ENCODE peak calls at places on chromosomes 4 and X, in four cellular contexts. One of them, this sample, is unnamed.
A peak's percentile ranks its signal among the peaks of the same experiment; 100 is the strongest.

GRCh38 chrX:45186643-45187026 is 14.0 kb downstream of the DIPK2B start:
- DNase-seq in choroid plexus epithelial cell: no peak
- DNase-seq in keratinocyte: no peak
- DNase-seq in WERI-Rb-1: no peak
- DNase-seq in this sample: no peak

GRCh38 chrX:53440101-53440500 is 5.9 kb upstream of the HSD17B10 start:
- DNase-seq in choroid plexus epithelial cell: no peak
- DNase-seq in WERI-Rb-1: no peak
- DNase-seq in keratinocyte: no peak
- DNase-seq in this sample: no peak

GRCh38 chrX:19046343-19047215 is 62.7 kb upstream of the PHKA2 start:
- DNase-seq in choroid plexus epithelial cell: peak; percentile 52
- DNase-seq in keratinocyte: no peak
- DNase-seq in WERI-Rb-1: no peak
- DNase-seq in this sample: no peak

GRCh38 chrX:136999021-136999420 is 34.8 kb downstream of the GPR101 start:
- DNase-seq in WERI-Rb-1: no peak
- DNase-seq in keratinocyte: no peak
- DNase-seq in choroid plexus epithelial cell: no peak
- DNase-seq in this sample: no peak

GRCh38 chr4:184669251-184669650 is 19.7 kb downstream of the PRIMPOL start:
- DNase-seq in WERI-Rb-1: no peak
- DNase-seq in keratinocyte: no peak
- DNase-seq in choroid plexus epithelial cell: no peak
- DNase-seq in this sample: no peak

GRCh38 chrX:23802431-23802830 is 19.5 kb downstream of the SAT1 start:
- DNase-seq in keratinocyte: no peak
- DNase-seq in choroid plexus epithelial cell: no peak
- DNase-seq in WERI-Rb-1: no peak
- DNase-seq in this sample: no peak

GRCh38 chr4:111323496-111323895 is 700.6 kb upstream of the PITX2 start:
- DNase-seq in keratinocyte: no peak
- DNase-seq in choroid plexus epithelial cell: peak; percentile 67
- DNase-seq in WERI-Rb-1: no peak
- DNase-seq in this sample: no peak

GRCh38 chr4:86500527-86500926 is 93.6 kb upstream of the PTPN13 start:
- DNase-seq in WERI-Rb-1: no peak
- DNase-seq in choroid plexus epithelial cell: no peak
- DNase-seq in keratinocyte: no peak
- DNase-seq in this sample: no peak

GRCh38 chr4:165634766-165635165 is 238.3 kb upstream of the TLL1 start:
- DNase-seq in keratinocyte: no peak
- DNase-seq in WERI-Rb-1: no peak
- DNase-seq in choroid plexus epithelial cell: no peak
- DNase-seq in this sample: no peak

DNA sequence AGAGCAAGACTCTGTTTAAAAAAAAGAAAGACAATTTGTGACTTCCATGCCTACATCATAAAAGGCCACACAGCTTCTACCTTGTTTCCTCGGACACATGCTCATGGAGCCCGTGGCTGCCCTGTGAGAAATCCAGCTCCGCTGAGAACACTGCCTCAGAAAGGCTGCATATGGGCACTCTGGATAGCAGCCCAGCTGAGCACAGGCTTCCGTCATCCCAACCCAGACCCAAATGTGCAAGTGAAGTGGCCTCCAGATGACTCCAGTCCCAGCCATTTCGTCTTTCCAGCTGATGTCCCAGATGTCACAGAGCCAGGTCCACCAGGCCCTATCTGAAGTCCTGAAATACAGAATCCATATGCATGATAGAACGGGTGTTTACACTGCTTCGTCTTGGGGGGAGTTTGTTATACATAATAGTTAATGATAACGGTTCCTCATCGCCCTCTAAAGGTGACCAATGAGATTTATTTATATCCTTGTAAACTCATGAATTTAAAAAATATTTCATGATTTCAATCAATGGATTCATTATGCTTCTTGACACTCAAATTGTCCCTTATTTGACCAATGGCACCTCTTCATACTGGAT is 72.7 kb upstream of the TRIM2 start:
- DNase-seq in WERI-Rb-1: no peak
- DNase-seq in choroid plexus epithelial cell: peak; percentile 23
- DNase-seq in keratinocyte: no peak
- DNase-seq in this sample: no peak
- TF ChIP-seq CTCF in WERI-Rb-1: peak; percentile 11
- TF ChIP-seq CTCF in choroid plexus epithelial cell: no peak
- TF ChIP-seq CTCF in keratinocyte: no peak
- TF ChIP-seq CTCF in this sample: no peak

DNA sequence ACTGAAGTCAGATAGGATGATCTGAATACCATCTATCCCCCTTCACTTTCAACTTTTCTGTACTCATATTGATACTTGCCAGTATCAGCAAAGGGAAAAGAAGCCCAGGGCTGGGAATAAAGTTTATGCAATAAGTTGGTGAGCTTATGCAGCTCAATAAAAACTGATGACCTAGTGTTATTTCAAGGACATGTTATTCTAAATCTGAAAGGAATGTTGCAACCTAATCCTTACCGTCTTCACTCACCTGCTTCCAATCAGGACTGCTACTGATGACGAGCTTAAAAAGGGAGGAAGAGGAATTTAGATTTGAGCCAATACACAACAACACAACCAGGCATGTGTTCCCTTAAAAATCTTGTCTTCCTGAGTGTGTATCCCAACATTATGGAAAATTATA is 419.9 kb downstream of the SPRY1 start:
- DNase-seq in WERI-Rb-1: no peak
- DNase-seq in keratinocyte: no peak
- DNase-seq in choroid plexus epithelial cell: no peak
- DNase-seq in this sample: no peak
- TF ChIP-seq CTCF in WERI-Rb-1: no peak
- TF ChIP-seq CTCF in keratinocyte: no peak
- TF ChIP-seq CTCF in choroid plexus epithelial cell: no peak
- TF ChIP-seq CTCF in this sample: no peak

DNA sequence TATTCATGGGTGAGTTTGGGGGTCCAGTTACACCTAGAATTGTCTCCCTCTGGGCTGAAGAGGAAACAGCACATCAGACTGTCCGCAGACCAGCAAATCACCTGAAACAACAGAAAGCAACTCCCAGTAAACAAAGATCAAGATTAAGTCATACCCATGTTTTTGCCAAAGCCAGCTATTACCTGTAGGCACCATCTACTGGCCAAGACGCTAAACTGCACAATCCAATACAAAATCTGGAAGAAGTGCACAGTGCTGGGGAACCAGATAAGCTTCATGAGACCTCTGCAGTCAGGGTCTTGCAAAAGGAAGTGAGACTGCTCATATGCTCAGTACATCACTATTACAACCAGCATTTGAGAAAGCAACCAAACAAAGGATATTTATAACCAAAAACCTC is 157.5 kb upstream of the ITM2A start:
- DNase-seq in keratinocyte: no peak
- DNase-seq in WERI-Rb-1: no peak
- DNase-seq in choroid plexus epithelial cell: peak; percentile 0
- DNase-seq in this sample: no peak
- TF ChIP-seq CTCF in keratinocyte: peak; percentile 60
- TF ChIP-seq CTCF in WERI-Rb-1: peak; percentile 40
- TF ChIP-seq CTCF in choroid plexus epithelial cell: peak; percentile 24
- TF ChIP-seq CTCF in this sample: no peak

DNA sequence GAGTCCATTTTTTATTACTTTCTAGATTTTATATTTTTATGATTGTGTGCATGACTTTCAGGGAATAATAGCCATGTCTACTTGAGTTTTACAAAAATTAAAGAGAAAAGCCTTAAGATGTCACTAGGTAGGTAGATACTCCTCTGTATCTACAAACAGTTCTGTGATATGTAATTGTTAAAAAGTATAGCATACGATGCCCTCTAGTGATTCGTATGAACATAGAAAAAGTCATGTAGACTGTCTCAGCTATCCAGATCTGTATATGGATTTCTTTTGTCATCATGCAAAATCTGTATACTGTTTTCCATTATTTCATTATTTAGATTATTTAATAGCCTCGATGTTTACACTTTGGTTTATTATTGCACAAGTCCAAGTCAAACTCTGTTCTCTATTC is 856.6 kb downstream of the CENPC start:
- DNase-seq in keratinocyte: no peak
- DNase-seq in choroid plexus epithelial cell: peak; percentile 65
- DNase-seq in WERI-Rb-1: no peak
- DNase-seq in this sample: no peak
- TF ChIP-seq CTCF in keratinocyte: no peak
- TF ChIP-seq CTCF in choroid plexus epithelial cell: peak; percentile 39
- TF ChIP-seq CTCF in WERI-Rb-1: no peak
- TF ChIP-seq CTCF in this sample: no peak

GRCh38 chrX:105552395-105552794 is 269.9 kb upstream of the NRK start:
- DNase-seq in choroid plexus epithelial cell: peak; percentile 28
- DNase-seq in keratinocyte: peak; percentile 77
- DNase-seq in WERI-Rb-1: no peak
- DNase-seq in this sample: no peak
- TF ChIP-seq CTCF in choroid plexus epithelial cell: peak; percentile 13
- TF ChIP-seq CTCF in keratinocyte: peak; percentile 15
- TF ChIP-seq CTCF in WERI-Rb-1: no peak
- TF ChIP-seq CTCF in this sample: no peak

GRCh38 chr4:151046609-151047008 is 31.5 kb upstream of the LRBA start:
- DNase-seq in keratinocyte: no peak
- DNase-seq in WERI-Rb-1: peak; percentile 18
- DNase-seq in choroid plexus epithelial cell: no peak
- DNase-seq in this sample: no peak

GRCh38 chr4:151048913-151049312 is 33.8 kb upstream of the LRBA start:
- DNase-seq in choroid plexus epithelial cell: no peak
- DNase-seq in WERI-Rb-1: no peak
- DNase-seq in keratinocyte: no peak
- DNase-seq in this sample: no peak

GRCh38 chr4:151049430-151049884 is 34.4 kb upstream of the LRBA start:
- DNase-seq in keratinocyte: no peak
- DNase-seq in choroid plexus epithelial cell: no peak
- DNase-seq in WERI-Rb-1: no peak
- DNase-seq in this sample: no peak

GRCh38 chr4:151043803-151044535 is 28.9 kb upstream of the LRBA start:
- DNase-seq in choroid plexus epithelial cell: no peak
- DNase-seq in keratinocyte: no peak
- DNase-seq in WERI-Rb-1: no peak
- DNase-seq in this sample: no peak

GRCh38 chr4:151045907-151046306 is 30.8 kb upstream of the LRBA start:
- DNase-seq in choroid plexus epithelial cell: no peak
- DNase-seq in WERI-Rb-1: peak; percentile 45
- DNase-seq in keratinocyte: no peak
- DNase-seq in this sample: no peak
- TF ChIP-seq CTCF in choroid plexus epithelial cell: no peak
- TF ChIP-seq CTCF in WERI-Rb-1: peak; percentile 51
- TF ChIP-seq CTCF in keratinocyte: no peak
- TF ChIP-seq CTCF in this sample: peak; percentile 28

This sample was measured in GM10248.